ENCODE peak calls at places on chromosomes 6 and 20, in four cellular contexts. A, J, V and E are unnamed samples.

GRCh38 chr6:31760790-31761189 is 1.7 kb upstream of the SAPCD1 start:
- DNase-seq in A (peak), V (no peak), J (no peak), E (no peak)

GRCh38 chr6:1381397-1382330 is 7.7 kb upstream of the FOXF2 start:
- DNase-seq in V (no peak), J (no peak), A (peak), E (peak)

GRCh38 chr6:150004101-150004782 is 21.1 kb downstream of the RAET1L start:
- DNase-seq in V (no peak), A (no peak), J (no peak), E (no peak)

GRCh38 chr6:33314943-33315752 is 1.3 kb upstream of the TAPBP start:
- DNase-seq in A (peak), J (no peak), V (peak), E (no peak)

GRCh38 chr20:54049156-54049555 is 21.2 kb downstream of the BCAS1 start:
- DNase-seq in V (no peak), A (no peak), J (no peak), E (no peak)

GRCh38 chr6:80544500-80545055 is 438.1 kb downstream of the BCKDHB start:
- DNase-seq in A (no peak), V (no peak), J (no peak), E (no peak)

GRCh38 chr20:4814696-4815252 is 93.1 kb downstream of the PRND start:
- DNase-seq in A (peak), J (no peak), V (no peak), E (no peak)

GRCh38 chr20:9407805-9408421 is 106.5 kb upstream of the LAMP5 start:
- DNase-seq in A (no peak), V (no peak), J (peak), E (peak)

GRCh38 chr6:2714359-2714895 is 36.3 kb downstream of the MYLK4 start:
- DNase-seq in V (no peak), J (peak), A (no peak), E (no peak)

GRCh38 chr6:19852090-19852457 is 14.9 kb downstream of the ID4 start:
- DNase-seq in J (no peak), V (no peak), A (no peak), E (no peak)

GRCh38 chr6:41353333-41353732 is 17.9 kb downstream of the NCR2 start:
- DNase-seq in J (no peak), A (no peak), V (no peak), E (no peak)

GRCh38 chr6:108689279-108690161 is 128.8 kb downstream of the FOXO3 start:
- DNase-seq in V (peak), A (peak), J (no peak), E (no peak)

GRCh38 chr6:135537782-135538301 is 40.3 kb upstream of the AHI1 start:
- DNase-seq in J (peak), A (no peak), V (no peak), E (no peak)

GRCh38 chr6:123589317-123589716 is 47.4 kb downstream of the TRDN start:
- DNase-seq in A (no peak), J (no peak), V (no peak), E (no peak)

GRCh38 chr20:50412499-50412898 is 97.7 kb upstream of the PTPN1 start:
- DNase-seq in J (no peak), V (no peak), A (no peak), E (no peak)

GRCh38 chr6:38015341-38015740 is 195.8 kb downstream of the ZFAND3 start:
- DNase-seq in J (no peak), A (no peak), V (no peak), E (no peak)

GRCh38 chr6:3326179-3326971 is 67.6 kb downstream of the PSMG4 start:
- DNase-seq in A (no peak), V (no peak), J (no peak), E (no peak)

GRCh38 chr6:111427341-111428116 is 55.5 kb downstream of the REV3L start:
- DNase-seq in J (peak), A (no peak), V (no peak), E (no peak)

DNA sequence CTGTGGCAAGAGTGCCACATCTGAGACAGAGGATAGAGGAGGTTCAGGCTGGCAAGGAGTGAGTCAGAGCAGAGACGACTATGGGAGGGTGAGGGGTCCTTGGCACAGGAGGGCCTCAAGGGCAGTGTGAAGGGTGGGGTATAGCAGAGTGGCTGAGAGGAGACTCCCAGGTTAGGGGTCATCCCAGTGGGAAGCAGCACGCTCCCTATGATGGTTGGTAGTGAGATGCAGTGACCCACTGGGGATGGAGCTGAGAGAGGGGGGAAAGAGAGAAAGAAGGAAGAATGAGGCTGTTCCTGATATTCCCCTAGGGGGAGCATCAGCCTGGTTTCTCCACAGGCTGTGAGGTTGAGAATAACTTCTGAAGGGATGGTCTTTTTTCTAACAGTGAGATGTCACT is 97.4 kb downstream of the INSM1 start:
- DNase-seq in A (no peak), J (no peak), V (no peak), E (no peak)
- TF ChIP-seq CTCF in A (no peak), J (peak), V (no peak), E (peak)

GRCh38 chr6:161139766-161140553 is 133.9 kb downstream of the AGPAT4 start:
- DNase-seq in A (no peak), J (no peak), V (peak), E (peak)
- TF ChIP-seq CTCF in A (no peak), J (no peak), V (no peak), E (no peak)

GRCh38 chr6:139325686-139326085 is 33.9 kb upstream of the TXLNB start:
- DNase-seq in V (no peak), A (no peak), J (no peak), E (no peak)

GRCh38 chr6:139329224-139329623 is 37.4 kb upstream of the TXLNB start:
- DNase-seq in J (no peak), V (no peak), A (no peak), E (no peak)

GRCh38 chr6:139325003-139325600 is 33.3 kb upstream of the TXLNB start:
- DNase-seq in V (no peak), A (no peak), J (no peak), E (no peak)

GRCh38 chr6:139327038-139327437 is 35.2 kb upstream of the TXLNB start:
- DNase-seq in V (no peak), J (no peak), A (no peak), E (no peak)

GRCh38 chr6:139323511-139324445 is 32.0 kb upstream of the TXLNB start:
- DNase-seq in V (peak), A (peak), J (no peak), E (peak)
- TF ChIP-seq CTCF in V (no peak), A (no peak), J (no peak), E (no peak)

GRCh38 chr20:11140359-11140758 is 466.6 kb upstream of the JAG1 start:
- DNase-seq in J (peak), A (no peak), V (no peak), E (no peak)
- TF ChIP-seq CTCF in J (no peak), A (no peak), V (no peak), E (no peak)

DNA sequence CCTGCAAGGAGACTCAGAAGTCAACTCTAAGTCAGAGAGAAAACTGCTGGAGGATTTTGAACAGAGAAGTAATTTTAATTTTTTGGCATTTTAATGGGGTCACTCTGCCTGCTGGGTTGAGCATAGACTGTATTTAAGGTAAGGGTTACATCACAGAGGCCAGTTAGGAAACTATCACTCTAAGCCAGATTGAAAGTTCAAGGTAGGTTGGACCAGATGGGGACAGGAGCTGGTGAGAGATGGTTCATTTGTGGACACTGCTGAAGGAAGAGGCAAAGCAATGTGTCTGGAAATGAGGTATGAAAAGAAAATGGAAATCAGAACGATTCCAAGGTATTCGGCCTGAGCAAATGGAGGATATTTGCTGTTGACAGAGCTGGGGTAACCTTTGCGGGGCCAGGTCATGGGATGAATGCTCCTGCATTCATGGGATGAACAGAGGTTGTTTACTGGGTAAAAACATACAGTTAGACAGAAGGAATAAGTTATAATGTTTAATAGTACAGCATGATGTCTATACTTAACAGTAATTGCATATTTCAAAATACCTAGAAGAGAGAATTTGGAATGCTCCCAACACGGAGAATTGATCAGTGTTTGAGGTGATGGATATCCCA is 26.9 kb downstream of the FRK start:
- DNase-seq in V (no peak), A (no peak), J (no peak), E (no peak)
- TF ChIP-seq CTCF in V (no peak), A (no peak), J (no peak), E (no peak)

GRCh38 chr20:39829255-39829654 is 859.8 kb downstream of the MAFB start:
- DNase-seq in J (no peak), A (no peak), V (no peak), E (peak)
- TF ChIP-seq CTCF in J (peak), A (peak), V (peak), E (peak)

GRCh38 chr6:130116273-130116672 is 97.9 kb downstream of the L3MBTL3 start:
- DNase-seq in A (no peak), V (no peak), J (no peak), E (no peak)
- TF ChIP-seq CTCF in A (no peak), V (no peak), J (no peak), E (no peak)

GRCh38 chr6:153503810-153504209 is 372.7 kb upstream of the RGS17 start:
- DNase-seq in A (no peak), V (no peak), J (no peak), E (no peak)
- TF ChIP-seq CTCF in A (no peak), V (no peak), J (peak), E (no peak)

GRCh38 chr6:89284081-89284480 is 31.0 kb downstream of the GABRR2 start:
- DNase-seq in J (no peak), A (no peak), V (no peak), E (no peak)
- TF ChIP-seq CTCF in J (no peak), A (no peak), V (no peak), E (no peak)

DNA sequence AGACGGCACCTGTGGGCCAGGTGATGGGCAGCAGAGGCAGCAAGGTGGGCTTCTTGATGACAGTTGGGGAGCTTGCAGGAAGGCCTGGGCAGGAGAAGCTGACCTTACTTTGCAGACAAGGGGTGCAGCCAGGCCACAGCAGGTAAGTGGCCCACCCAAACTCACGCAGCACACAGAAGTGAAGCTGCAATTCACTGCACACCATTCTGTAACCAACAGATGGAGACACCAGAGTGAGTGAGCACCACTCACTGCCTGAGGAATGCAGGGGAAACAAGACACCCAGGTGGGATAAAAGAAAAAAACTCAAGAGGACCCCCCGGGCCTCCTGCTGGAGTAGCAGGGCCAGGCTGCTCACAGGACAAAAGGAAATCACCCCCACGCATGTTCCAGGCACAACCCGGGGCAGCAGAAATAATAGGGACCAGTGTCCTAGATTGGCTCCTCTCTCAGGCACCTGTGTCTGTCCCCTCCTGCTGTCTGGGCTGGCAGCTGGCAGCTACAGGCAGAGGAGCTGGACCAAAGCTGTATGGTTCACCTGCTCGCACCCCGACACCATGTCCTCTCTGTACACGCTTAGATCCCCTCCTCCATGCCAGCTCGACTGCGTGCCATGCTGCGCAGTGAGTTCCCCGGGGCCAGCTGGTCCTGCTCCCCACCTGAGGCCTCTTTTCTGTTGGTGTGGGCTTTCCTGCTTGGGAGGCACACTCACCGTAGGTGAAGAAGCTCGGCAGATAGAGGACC is 4.9 kb downstream of the MTCH1 start:
- DNase-seq in J (no peak), V (no peak), A (no peak), E (no peak)
- TF ChIP-seq CTCF in J (no peak), V (peak), A (no peak), E (no peak)